ENCODE peak calls at places on chromosomes 2 and 18, in four cellular contexts. S is foreskin fibroblast, P is ovary, A is A549. C is an unnamed sample.

GRCh38 chr2:212990697-212991096 is 160.7 kb downstream of the IKZF2 start:
- DNase-seq in S (peak), P (no peak), A (no peak), C (no peak)

GRCh38 chr2:9199716-9200633 is 6.6 kb upstream of the ASAP2 start:
- DNase-seq in S (peak), P (no peak), A (no peak), C (no peak)

GRCh38 chr2:200121931-200122330 is 166.5 kb downstream of the MAIP1 start:
- DNase-seq in S (no peak), P (no peak), A (no peak), C (no peak)

GRCh38 chr2:49241991-49242390 is 87.7 kb upstream of the FSHR start:
- DNase-seq in S (no peak), P (no peak), A (no peak), C (no peak)

GRCh38 chr2:99867690-99868089 is 274.7 kb downstream of the AFF3 start:
- DNase-seq in S (peak), P (no peak), A (peak), C (no peak)

GRCh38 chr18:42536442-42536841 is 579.0 kb downstream of the RIT2 start:
- DNase-seq in S (no peak), P (no peak), A (no peak), C (no peak)

GRCh38 chr2:134657650-134658250 is 61.0 kb downstream of the TMEM163 start:
- DNase-seq in S (no peak), P (no peak), A (peak), C (no peak)

GRCh38 chr18:24054130-24054529 is 39.6 kb downstream of the TTC39C start:
- DNase-seq in S (peak), P (no peak), A (no peak), C (no peak)

GRCh38 chr2:119423041-119423440 is 8.6 kb upstream of the TMEM37 start:
- DNase-seq in S (no peak), P (no peak), A (no peak), C (no peak)

GRCh38 chr2:126831234-126832005 is 67.3 kb upstream of the TEX51 start:
- DNase-seq in S (no peak), P (no peak), A (no peak), C (no peak)

GRCh38 chr18:48024891-48025660 is 94.6 kb upstream of the SMAD2 start:
- DNase-seq in S (no peak), P (no peak), A (no peak), C (no peak)

GRCh38 chr2:162967826-162968225 is 129.3 kb upstream of the KCNH7 start:
- DNase-seq in S (no peak), P (no peak), A (no peak), C (no peak)

GRCh38 chr2:172467382-172467781 is 40.0 kb downstream of the ITGA6 start:
- DNase-seq in S (no peak), P (no peak), A (peak), C (no peak)

GRCh38 chr2:100292022-100292580 is 30.2 kb downstream of the LONRF2 start:
- DNase-seq in S (peak), P (peak), A (peak), C (no peak)

GRCh38 chr18:28013064-28013463 is 163.9 kb downstream of the CDH2 start:
- DNase-seq in S (no peak), P (no peak), A (peak), C (no peak)

GRCh38 chr2:242031481-242032019 is 162.0 kb downstream of the RTP5 start:
- DNase-seq in S (peak), P (no peak), A (no peak), C (peak)

GRCh38 chr2:159637988-159638501 is 21.7 kb upstream of the BAZ2B start:
- DNase-seq in S (peak), P (no peak), A (peak), C (no peak)

GRCh38 chr2:202113571-202114142 is 40.6 kb downstream of the KIAA2012 start:
- DNase-seq in S (no peak), P (no peak), A (peak), C (no peak)

GRCh38 chr18:49362431-49362830 is 98.0 kb downstream of the DYM start:
- DNase-seq in S (no peak), P (no peak), A (no peak), C (no peak)

GRCh38 chr2:113760400-113760799 is 4.0 kb upstream of the SLC35F5 start:
- DNase-seq in S (peak), P (no peak), A (no peak), C (no peak)

GRCh38 chr2:1644427-1644826 is 99.9 kb downstream of the PXDN start:
- DNase-seq in S (no peak), P (no peak), A (no peak), C (peak)

GRCh38 chr2:127196998-127197397 is 23.1 kb downstream of the CYP27C1 start:
- DNase-seq in S (no peak), P (no peak), A (peak), C (no peak)

GRCh38 chr2:45889053-45889452 is 237.6 kb downstream of the PRKCE start:
- DNase-seq in S (no peak), P (no peak), A (peak), C (no peak)

GRCh38 chr18:23042133-23042532 is 93.2 kb upstream of the CABLES1 start:
- DNase-seq in S (no peak), P (no peak), A (no peak), C (no peak)
- TF ChIP-seq CTCF in S (no peak), P (no peak), A (no peak), C (no peak)

DNA sequence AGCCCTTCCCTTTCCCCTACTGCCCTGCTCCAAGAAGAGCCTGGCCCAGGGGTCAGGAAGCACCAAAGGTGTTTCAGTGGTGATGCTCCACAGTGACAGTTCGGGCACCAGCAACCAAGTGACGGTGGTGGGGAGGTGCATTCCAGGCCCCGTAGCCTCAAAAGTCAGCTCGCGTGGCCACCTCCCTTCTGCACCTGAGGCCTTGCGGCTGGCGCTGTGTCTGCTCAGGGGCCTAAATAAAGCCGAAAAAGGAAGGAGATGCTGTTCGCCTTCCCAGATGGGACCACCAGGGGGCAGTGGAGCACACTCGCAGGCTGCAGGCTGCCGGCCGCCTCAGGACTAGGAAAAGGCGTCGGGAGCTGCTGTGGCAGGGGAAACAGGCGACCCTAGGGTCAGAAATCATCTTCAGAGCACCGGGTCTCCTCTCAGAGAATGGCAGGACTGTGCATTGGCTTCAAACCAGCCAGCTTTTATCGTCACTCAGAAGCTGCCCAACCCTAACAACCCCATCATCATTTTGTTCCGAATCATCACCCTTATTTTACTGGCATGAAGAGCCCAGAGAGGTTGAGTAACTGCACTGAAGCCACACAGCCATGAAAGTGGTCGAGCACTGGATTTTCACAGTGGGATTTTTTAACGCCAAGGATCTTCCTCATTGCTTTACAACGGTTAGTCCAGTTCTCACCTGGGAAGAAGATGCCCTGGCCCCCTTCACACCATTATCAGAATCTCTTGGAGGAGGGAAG is 213.0 kb upstream of the CELF4 start:
- DNase-seq in S (no peak), P (no peak), A (peak), C (peak)
- TF ChIP-seq CTCF in S (peak), P (no peak), A (peak), C (peak)

GRCh38 chr18:78875998-78876650 is 103.5 kb upstream of the SALL3 start:
- DNase-seq in S (no peak), P (no peak), A (no peak), C (no peak)

GRCh38 chr18:78871631-78872030 is 108.0 kb upstream of the SALL3 start:
- DNase-seq in S (no peak), P (no peak), A (no peak), C (no peak)

GRCh38 chr18:78876868-78877267 is 102.8 kb upstream of the SALL3 start:
- DNase-seq in S (no peak), P (no peak), A (no peak), C (no peak)

GRCh38 chr18:78875268-78875997 is 104.2 kb upstream of the SALL3 start:
- DNase-seq in S (no peak), P (no peak), A (peak), C (no peak)

DNA sequence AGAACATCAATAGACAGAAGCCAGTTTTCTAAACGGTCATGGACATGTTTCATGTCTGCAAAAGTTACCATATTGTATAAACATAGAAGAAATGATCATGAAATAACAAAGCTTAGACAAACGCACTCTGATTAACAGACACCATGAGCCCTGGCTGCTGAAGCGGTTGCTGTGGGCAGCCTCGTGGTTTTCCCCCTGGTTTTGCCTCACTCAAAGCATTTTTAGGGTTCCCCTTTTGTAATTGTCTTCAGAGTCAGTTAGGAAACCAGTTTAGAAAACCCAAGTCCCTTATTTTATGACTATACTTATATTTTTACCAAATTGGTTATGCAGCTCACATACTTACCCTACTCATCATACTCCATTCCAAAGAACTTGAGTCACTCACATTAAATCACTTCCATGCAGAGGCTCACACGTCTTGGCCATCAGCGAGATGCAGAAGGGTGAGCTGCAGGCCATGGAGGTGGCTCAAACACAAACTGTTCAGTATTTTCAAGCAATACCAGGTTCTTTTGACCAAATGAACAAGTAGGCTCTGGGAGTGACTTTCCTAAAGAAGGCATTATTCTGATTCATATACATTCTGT is 105.6 kb upstream of the SALL3 start:
- DNase-seq in S (no peak), P (no peak), A (no peak), C (no peak)
- TF ChIP-seq CTCF in S (no peak), P (no peak), A (no peak), C (no peak)

GRCh38 chr2:216590780-216591179 is 42.4 kb upstream of the IGFBP2 start:
- DNase-seq in S (peak), P (peak), A (peak), C (no peak)
- TF ChIP-seq CTCF in S (no peak), P (no peak), A (no peak), C (no peak)